ENCODE peak calls at places on chromosomes 16 and 17, in five cellular contexts. H is H9, V is uterus, B is B cell, P is spleen. Q is an unnamed sample.

GRCh38 chr16:27097671-27098275 is 31.0 kb downstream of the C16orf82 start:
- DNase-seq in H (no peak), P (no peak), B (no peak), V (no peak), Q (no peak)

GRCh38 chr16:19140392-19140791 is 26.6 kb downstream of the ITPRIPL2 start:
- DNase-seq in H (no peak), V (no peak), B (no peak), P (no peak), Q (no peak)

GRCh38 chr16:89374393-89374948 is 115.9 kb downstream of the ANKRD11 start:
- DNase-seq in V (no peak), P (no peak), B (no peak), H (peak; percentile 71), Q (no peak)

GRCh38 chr16:19138601-19139000 is 24.8 kb downstream of the ITPRIPL2 start:
- DNase-seq in H (no peak), B (no peak), P (no peak), V (peak; percentile 66), Q (peak; percentile 36)

GRCh38 chr16:85056211-85056748 is 28.7 kb downstream of the KIAA0513 start:
- DNase-seq in B (no peak), P (no peak), H (peak; percentile 57), V (peak; percentile 28), Q (peak; percentile 31)

GRCh38 chr17:38958326-38958725 is 8.9 kb downstream of the FBXO47 start:
- DNase-seq in B (no peak), V (no peak), H (no peak), P (no peak), Q (no peak)

GRCh38 chr16:58843675-58844074 is 109.6 kb upstream of the GOT2 start:
- DNase-seq in H (no peak), V (no peak), P (no peak), B (no peak), Q (no peak)

GRCh38 chr17:49715717-49716279 is 8.0 kb upstream of the SLC35B1 start:
- DNase-seq in V (no peak), P (no peak), B (no peak), H (no peak), Q (no peak)

GRCh38 chr16:79409970-79410369 is 190.6 kb downstream of the MAF start:
- DNase-seq in B (no peak), H (no peak), P (no peak), V (no peak), Q (no peak)

GRCh38 chr17:40025991-40026815 is 11.0 kb downstream of the CSF3 start:
- DNase-seq in P (no peak), B (no peak), H (no peak), V (no peak), Q (no peak)

GRCh38 chr16:51243836-51244483 is 92.9 kb upstream of the SALL1 start:
- DNase-seq in V (peak; percentile 23), P (no peak), B (no peak), H (no peak), Q (no peak)

DNA sequence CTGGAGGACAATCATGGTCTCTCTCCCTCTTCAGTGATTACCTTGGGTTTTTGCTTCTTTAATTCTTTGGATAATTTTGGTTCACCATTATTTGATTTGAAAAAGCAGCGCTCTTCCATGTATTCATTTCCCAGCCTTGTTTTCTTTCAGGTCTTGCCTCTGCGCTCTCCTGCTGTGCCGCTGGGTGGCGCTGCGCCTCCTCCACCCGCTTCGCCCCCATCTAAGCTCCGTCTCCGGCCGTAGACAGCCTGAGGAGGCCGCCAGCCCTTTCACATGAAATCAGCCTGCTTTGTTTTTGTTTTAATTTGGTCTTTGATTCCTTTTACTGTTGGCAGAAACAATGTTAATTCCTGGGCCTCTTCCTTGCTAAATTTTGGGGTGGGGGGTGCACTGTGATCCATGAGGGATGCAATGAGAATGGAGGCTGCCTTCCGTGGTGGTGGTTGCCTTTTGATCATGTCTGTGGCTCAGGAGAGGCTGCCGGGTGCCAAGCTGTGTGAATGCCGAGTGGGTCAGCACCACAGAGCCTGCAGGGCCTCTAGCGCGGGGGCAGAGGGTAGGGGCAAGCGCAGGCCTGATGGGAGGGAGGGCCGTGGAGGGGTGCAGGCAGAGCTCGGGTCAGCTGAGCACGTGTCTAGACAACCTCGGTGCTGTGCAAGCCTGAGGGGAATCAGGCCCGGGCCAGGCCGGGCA is 64.1 kb downstream of the PLD6 start:
- DNase-seq in H (peak; percentile 80), V (peak; percentile 37), B (no peak), P (no peak), Q (peak; percentile 78)
- TF ChIP-seq CTCF in H (peak; percentile 98), V (peak; percentile 59), B (peak; percentile 64), P (peak; percentile 59), Q (peak; percentile 83)

GRCh38 chr17:78089557-78090281 is 38.8 kb downstream of the TMC6 start:
- DNase-seq in H (no peak), B (no peak), V (no peak), P (no peak), Q (no peak)
- TF ChIP-seq CTCF in H (no peak), B (no peak), V (no peak), P (no peak), Q (no peak)

GRCh38 chr17:75720656-75721462 is at the start of gene ITGB4:
- DNase-seq in V (peak; percentile 25), H (peak; percentile 95), B (no peak), P (peak; percentile 91), Q (peak; percentile 16)
- TF ChIP-seq CTCF in V (no peak), H (peak; percentile 51), B (no peak), P (no peak), Q (no peak)

GRCh38 chr17:14882131-14882530 is 383.0 kb downstream of the PMP22 start:
- DNase-seq in V (no peak), B (no peak), P (no peak), H (no peak), Q (no peak)

GRCh38 chr17:14886200-14886739 is 378.9 kb downstream of the PMP22 start:
- DNase-seq in V (no peak), P (no peak), B (no peak), H (peak; percentile 50), Q (no peak)
- TF ChIP-seq CTCF in V (no peak), P (no peak), B (no peak), H (peak; percentile 71), Q (no peak)

Q was measured in endothelial cell.